ENCODE peak calls at places on chromosomes 11 and 22, in eight cellular contexts. V is HepG2, M is OCI-LY7, I is choroid plexus epithelial cell, E is thoracic aorta, S is tibial artery, Z is brain microvascular endothelial cell, D is astrocyte. X is an unnamed sample.

GRCh38 chr11:58573451-58574104 is 2.1 kb downstream of the LPXN start:
- DNase-seq in M (peak), I (peak), E (peak), Z (peak), D (peak), S (peak), V (no peak), X (peak)

GRCh38 chr11:60280412-60280811 is at the start of gene MS4A4A:
- DNase-seq in E (no peak), S (peak), M (peak), Z (no peak), I (no peak), V (no peak), D (no peak), X (no peak)

GRCh38 chr11:47552086-47552580 is 799 bp downstream of the CELF1 start:
- DNase-seq in S (no peak), E (no peak), V (peak), M (peak), Z (peak), I (peak), D (peak), X (peak)

GRCh38 chr11:44619931-44620725 is 54.7 kb downstream of the CD82 start:
- DNase-seq in Z (no peak), M (no peak), S (no peak), V (no peak), D (no peak), I (no peak), E (peak), X (no peak)

GRCh38 chr11:122721964-122722266 is 66.4 kb downstream of the UBASH3B start:
- DNase-seq in S (no peak), V (no peak), E (no peak), Z (peak), M (no peak), D (no peak), I (peak), X (peak)

GRCh38 chr11:62548545-62549335 is 2.1 kb upstream of the AHNAK start:
- DNase-seq in E (no peak), I (peak), Z (no peak), D (peak), S (no peak), M (no peak), V (peak), X (peak)

GRCh38 chr11:1679881-1680280 is 17.1 kb upstream of the KRTAP5-6 start:
- DNase-seq in S (no peak), V (no peak), Z (no peak), D (no peak), I (no peak), M (no peak), E (no peak), X (no peak)

GRCh38 chr22:47036936-47037485 is 274.6 kb downstream of the TBC1D22A start:
- DNase-seq in M (no peak), Z (no peak), I (no peak), S (no peak), E (no peak), D (no peak), V (no peak), X (no peak)

GRCh38 chr22:48929276-48929790 is 898.3 kb downstream of the BRD1 start:
- DNase-seq in V (no peak), Z (no peak), S (no peak), I (no peak), D (no peak), E (no peak), M (no peak), X (no peak)

GRCh38 chr11:76599041-76600013 is 71.2 kb downstream of the LRRC32 start:
- DNase-seq in M (no peak), S (no peak), Z (peak), V (no peak), E (no peak), D (peak), I (peak), X (no peak)

GRCh38 chr11:103530257-103530656 is 421.0 kb downstream of the DYNC2H1 start:
- DNase-seq in M (no peak), S (no peak), V (no peak), D (peak), I (peak), E (no peak), Z (peak), X (no peak)

GRCh38 chr11:75836422-75836821 is 21.4 kb downstream of the UVRAG start:
- DNase-seq in D (no peak), M (no peak), Z (no peak), S (no peak), V (no peak), E (no peak), I (no peak), X (no peak)

GRCh38 chr11:123696183-123696582 is 41.8 kb upstream of the SCN3B start:
- DNase-seq in D (no peak), I (no peak), M (no peak), S (no peak), Z (no peak), E (no peak), V (no peak), X (no peak)

GRCh38 chr22:31818481-31819392 is 64.9 kb downstream of the DEPDC5 start:
- DNase-seq in M (no peak), V (no peak), Z (peak), E (no peak), S (no peak), I (peak), D (peak), X (peak)

GRCh38 chr11:71237853-71238252 is 14.5 kb downstream of the SHANK2 start:
- DNase-seq in E (no peak), Z (no peak), I (no peak), M (no peak), S (no peak), D (no peak), V (no peak), X (no peak)

GRCh38 chr11:32602657-32603410 is 19.2 kb downstream of the EIF3M start:
- DNase-seq in I (peak), E (no peak), Z (no peak), V (no peak), S (no peak), D (peak), M (no peak), X (peak)

GRCh38 chr11:131694526-131695424 is 324.4 kb downstream of the NTM start:
- DNase-seq in V (peak), Z (peak), D (peak), I (peak), S (peak), M (peak), E (peak), X (peak)

GRCh38 chr22:24159650-24160049 is 21.6 kb upstream of the SUSD2 start:
- DNase-seq in I (no peak), Z (no peak), V (no peak), E (no peak), D (no peak), S (no peak), M (no peak), X (no peak)

GRCh38 chr22:27867114-27867957 is 51.7 kb downstream of the PITPNB start:
- DNase-seq in V (no peak), D (peak), I (peak), Z (peak), M (no peak), S (no peak), E (no peak), X (peak)

DNA sequence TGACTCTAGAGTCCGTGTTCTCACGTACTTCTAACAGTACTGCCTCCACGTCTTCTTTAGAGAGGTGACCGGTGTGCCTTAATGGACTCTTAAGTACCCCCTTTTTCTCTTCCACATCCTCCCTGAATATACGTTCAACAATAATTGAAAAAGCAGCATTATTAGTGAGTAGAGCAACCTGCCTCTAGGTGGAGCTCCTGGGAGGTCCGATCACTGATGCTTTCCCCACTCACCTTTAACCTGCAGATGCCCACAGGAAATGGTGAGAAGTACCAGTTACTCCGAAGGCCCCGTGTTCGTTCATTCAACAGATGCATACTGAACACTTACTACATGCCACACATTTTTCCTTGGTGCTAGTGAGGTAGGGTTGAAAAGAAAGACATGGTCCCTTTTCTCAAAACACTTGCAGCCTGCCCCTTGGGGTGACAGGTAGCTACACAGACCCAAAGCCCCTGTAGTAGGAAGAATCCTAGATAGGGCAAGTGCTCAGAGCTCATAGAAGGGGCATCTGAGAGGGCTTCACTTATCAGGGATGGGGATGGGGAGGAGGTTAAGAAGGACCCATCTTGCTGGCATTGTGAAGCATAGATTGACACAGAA is 72.7 kb downstream of the FEZ1 start:
- DNase-seq in E (no peak), V (peak), S (no peak), M (peak), I (peak), Z (no peak), D (no peak), X (no peak)
- TF ChIP-seq CTCF in E (no peak), V (peak), S (no peak), M (peak), I (peak), Z (peak), D (peak), X (peak)

GRCh38 chr11:119752946-119753345 is 23.9 kb upstream of the NECTIN1 start:
- DNase-seq in M (no peak), V (no peak), S (no peak), D (peak), E (no peak), Z (no peak), I (no peak), X (peak)
- H3K4me3 ChIP-seq in M (no peak), V (no peak), S (no peak), D (no peak), E (no peak), Z (no peak), I (no peak), X (no peak)

GRCh38 chr22:37906364-37907008 is 389 bp downstream of the MICALL1 start:
- DNase-seq in Z (no peak), D (no peak), M (peak), I (no peak), S (no peak), E (no peak), V (no peak), X (no peak)

GRCh38 chr22:37907036-37907954 is 1.2 kb downstream of the MICALL1 start:
- DNase-seq in M (no peak), Z (no peak), E (no peak), V (no peak), D (no peak), I (peak), S (no peak), X (no peak)

GRCh38 chr22:37909756-37910155 is 3.7 kb downstream of the MICALL1 start:
- DNase-seq in I (no peak), Z (no peak), E (no peak), V (no peak), S (no peak), D (no peak), M (no peak), X (no peak)

GRCh38 chr22:37904572-37905533 is 1.2 kb upstream of the MICALL1 start:
- DNase-seq in D (peak), I (peak), S (peak), V (peak), M (no peak), Z (peak), E (peak), X (peak)

DNA sequence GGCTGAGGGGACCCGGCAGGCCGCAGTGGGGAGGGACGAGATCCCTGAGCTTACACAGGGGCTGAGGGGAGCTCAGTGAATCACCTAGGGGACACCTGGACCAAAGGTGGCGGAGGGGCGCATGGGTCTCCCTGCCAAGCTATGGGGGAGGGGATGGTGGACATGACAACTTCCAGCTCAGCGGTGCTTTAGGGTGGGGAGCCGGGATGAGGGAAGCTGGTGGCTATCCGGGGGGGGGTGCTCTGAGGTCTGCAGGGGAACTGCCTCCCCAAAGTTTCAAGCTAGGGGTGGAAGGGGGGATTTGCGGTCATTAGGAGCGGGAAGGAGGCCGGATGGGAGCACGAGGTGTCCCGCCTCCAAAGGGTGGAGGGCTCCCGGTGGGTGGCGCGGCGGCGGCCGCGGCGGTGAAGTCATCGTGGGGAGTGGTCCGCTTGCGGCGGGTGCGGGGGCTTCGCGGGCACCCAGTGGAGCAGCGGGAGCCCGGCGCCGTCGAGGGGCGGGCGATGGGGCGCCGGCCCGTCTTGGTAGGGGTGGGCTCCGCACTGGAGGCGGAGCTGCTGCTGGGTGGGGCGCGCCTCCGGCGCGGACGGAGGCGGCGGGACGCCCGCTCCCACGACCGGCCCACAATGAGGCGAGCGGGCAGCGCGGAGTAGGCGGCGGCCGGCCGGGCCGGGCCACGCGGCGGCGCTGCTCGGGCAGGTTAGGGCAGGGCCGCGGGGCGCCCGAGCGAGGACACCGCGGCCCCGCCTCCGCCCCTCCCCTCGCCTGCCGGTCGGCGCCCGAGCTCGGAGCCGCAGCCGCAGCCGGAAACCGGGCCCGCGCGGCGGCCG is at the start of gene MICALL1:
- DNase-seq in M (peak), S (peak), V (no peak), E (no peak), D (peak), I (peak), Z (peak), X (peak)
- TF ChIP-seq CTCF in M (peak), S (peak), V (peak), E (no peak), D (no peak), I (no peak), Z (no peak), X (no peak)

DNA sequence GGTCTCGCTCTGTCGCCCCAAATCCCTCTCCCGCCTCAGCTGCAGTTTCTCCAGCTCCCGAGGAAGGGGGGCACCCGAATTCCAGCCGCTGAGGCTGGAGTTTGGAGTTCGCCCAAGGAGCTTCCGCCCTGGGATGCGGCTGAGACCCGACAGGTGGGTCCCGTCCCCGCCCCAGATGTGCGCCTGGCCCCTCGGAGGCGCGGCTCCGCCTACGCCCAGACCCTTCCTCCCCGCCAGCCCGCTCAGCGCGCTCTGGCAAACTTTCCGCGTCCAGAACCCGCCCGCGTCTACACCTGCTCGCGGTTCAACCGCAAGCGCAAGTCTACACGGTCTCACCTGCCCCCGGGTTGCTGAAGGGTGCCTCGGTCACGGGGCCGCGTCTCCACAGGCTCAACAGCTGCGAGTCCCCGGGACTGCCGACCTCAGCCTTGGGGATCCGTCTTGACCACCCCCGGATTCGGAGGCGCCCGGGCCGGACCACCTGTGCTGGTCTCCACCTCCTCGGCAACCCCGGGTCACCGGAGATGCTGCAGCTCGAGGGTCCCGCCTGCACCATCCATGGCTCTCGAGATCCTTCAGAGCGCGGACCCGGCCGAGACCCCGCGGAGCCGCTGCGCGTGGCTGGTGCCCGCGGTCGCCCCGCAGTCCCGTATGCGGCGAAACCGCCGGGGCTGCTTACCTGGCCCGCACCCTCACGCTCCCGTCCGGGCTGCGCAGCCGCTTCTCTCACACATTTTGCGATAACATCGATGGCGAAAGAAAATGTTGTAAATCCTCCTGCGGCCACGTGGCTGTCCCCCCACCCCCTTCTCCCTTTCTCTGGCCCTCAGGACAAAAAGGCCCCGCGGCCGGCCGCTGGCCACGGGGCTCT is 63.6 kb downstream of the NFAM1 start:
- DNase-seq in I (no peak), Z (no peak), M (no peak), D (no peak), E (no peak), V (no peak), S (no peak), X (no peak)
- H3K4me3 ChIP-seq in I (peak), Z (peak), M (peak), D (peak), E (peak), V (peak), S (peak), X (peak)

DNA sequence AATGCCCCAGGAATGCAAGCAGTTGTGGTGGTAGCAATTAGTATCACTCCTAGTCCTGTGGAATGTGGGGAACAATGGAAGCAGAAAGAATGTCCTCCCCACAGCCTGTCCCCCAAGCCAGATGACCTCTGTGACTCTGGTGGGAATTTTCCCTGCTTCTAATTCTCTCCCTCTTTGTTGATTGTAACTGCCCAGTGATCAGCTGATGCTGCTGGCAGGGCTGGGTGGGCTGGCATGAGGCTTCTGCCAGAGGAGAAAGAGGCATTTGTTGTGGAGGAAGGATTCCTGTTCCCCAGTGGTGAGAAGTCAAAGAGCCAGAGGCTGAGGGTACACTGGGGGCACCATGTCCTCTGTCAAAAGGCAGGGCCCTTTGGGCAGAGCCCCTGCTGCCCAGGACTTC is 116.7 kb upstream of the NCAM1 start:
- DNase-seq in Z (no peak), I (no peak), E (no peak), M (no peak), D (no peak), S (no peak), V (no peak), X (no peak)
- TF ChIP-seq CTCF in Z (no peak), I (no peak), E (no peak), M (no peak), D (no peak), S (no peak), V (no peak), X (no peak)

X was measured in fibroblast of the aortic adventitia.